ENCODE peak calls at places on chromosomes 13 and 19, in five cellular contexts. B is lower lobe of right lung, Y is AG10803, A is heart left ventricle, U is brain microvascular endothelial cell. X is an unnamed sample.

GRCh38 chr19:43872547-43873336 is 45.6 kb downstream of the ZNF283 start:
- DNase-seq in A (no peak), B (no peak), U (no peak), Y (peak), X (no peak)

GRCh38 chr19:47023448-47023794 is 3.8 kb downstream of the NPAS1 start:
- DNase-seq in A (no peak), U (no peak), B (no peak), Y (no peak), X (no peak)

GRCh38 chr19:6564393-6564792 is 26.6 kb downstream of the CD70 start:
- DNase-seq in A (no peak), Y (no peak), B (no peak), U (no peak), X (no peak)

GRCh38 chr13:98394820-98395510 is 181.9 kb downstream of the STK24 start:
- DNase-seq in Y (no peak), B (no peak), A (no peak), U (no peak), X (no peak)

GRCh38 chr19:16202320-16203255 is 4.9 kb downstream of the AP1M1 start:
- DNase-seq in Y (peak), A (no peak), B (no peak), U (no peak), X (no peak)

GRCh38 chr13:29301027-29301426 is 294.5 kb downstream of the SLC7A1 start:
- DNase-seq in U (no peak), A (no peak), B (no peak), Y (no peak), X (no peak)

GRCh38 chr19:50273821-50274220 is 55.4 kb downstream of the KCNC3 start:
- DNase-seq in A (no peak), B (no peak), U (no peak), Y (no peak), X (no peak)

GRCh38 chr19:45621389-45621788 is 17.8 kb downstream of the EML2 start:
- DNase-seq in Y (no peak), U (no peak), A (no peak), B (no peak), X (no peak)

GRCh38 chr19:8030906-8031305 is 21.7 kb upstream of the CCL25 start:
- DNase-seq in A (no peak), Y (no peak), B (no peak), U (no peak), X (no peak)

GRCh38 chr13:44141213-44141724 is 232.4 kb upstream of the SERP2 start:
- DNase-seq in U (no peak), A (no peak), Y (peak), B (peak), X (no peak)

GRCh38 chr13:44142540-44142867 is 231.1 kb upstream of the SERP2 start:
- DNase-seq in B (no peak), A (no peak), U (no peak), Y (no peak), X (peak)

GRCh38 chr13:110627761-110628476 is 12.6 kb downstream of the NAXD start:
- DNase-seq in Y (no peak), A (no peak), U (no peak), B (no peak), X (no peak)

GRCh38 chr13:50320297-50320862 is 305.1 kb downstream of the KCNRG start:
- DNase-seq in Y (peak), A (no peak), B (no peak), U (peak), X (no peak)

GRCh38 chr13:20441879-20442278 is 83.8 kb downstream of the CRYL1 start:
- DNase-seq in U (no peak), Y (no peak), B (no peak), A (no peak), X (no peak)

GRCh38 chr19:47274891-47275865 is 493 bp downstream of the INAFM1 start:
- DNase-seq in B (peak), Y (peak), A (peak), U (no peak), X (peak)

GRCh38 chr19:50258918-50259372 is 55.5 kb downstream of the MYH14 start:
- DNase-seq in A (no peak), B (no peak), Y (no peak), U (no peak), X (peak)

GRCh38 chr13:113155201-113155600 is 3.2 kb upstream of the PROZ start:
- DNase-seq in U (no peak), B (no peak), Y (no peak), A (no peak), X (no peak)

GRCh38 chr13:75365724-75366173 is 116.2 kb downstream of the TBC1D4 start:
- DNase-seq in Y (peak), B (no peak), U (peak), A (no peak), X (no peak)

GRCh38 chr13:93146584-93147292 is 79.9 kb upstream of the GPC6 start:
- DNase-seq in Y (peak), U (peak), B (no peak), A (no peak), X (no peak)

GRCh38 chr13:37681295-37682032 is 82.9 kb upstream of the POSTN start:
- DNase-seq in B (no peak), U (peak), Y (peak), A (no peak), X (no peak)

GRCh38 chr13:93045836-93046235 is 180.8 kb upstream of the GPC6 start:
- DNase-seq in B (no peak), U (peak), A (no peak), Y (no peak), X (no peak)

GRCh38 chr13:95020298-95020987 is 280.8 kb downstream of the ABCC4 start:
- DNase-seq in B (no peak), Y (no peak), A (no peak), U (peak), X (no peak)

GRCh38 chr19:703651-704446 is 4.9 kb upstream of the PALM start:
- DNase-seq in B (peak), U (peak), A (peak), Y (no peak), X (peak)

GRCh38 chr13:94298346-94298745 is 181.1 kb downstream of the DCT start:
- DNase-seq in Y (no peak), B (no peak), A (no peak), U (no peak), X (no peak)

GRCh38 chr19:38263696-38264485 is 482 bp upstream of the SPINT2 start:
- DNase-seq in A (no peak), Y (peak), B (no peak), U (peak), X (no peak)

GRCh38 chr19:1361601-1362384 is 21.9 kb upstream of the NDUFS7 start:
- DNase-seq in Y (peak), U (peak), A (no peak), B (no peak), X (no peak)

GRCh38 chr13:80881495-80882482 is 540.9 kb upstream of the SPRY2 start:
- DNase-seq in B (no peak), U (no peak), A (no peak), Y (no peak), X (no peak)

GRCh38 chr13:50864492-50864891 is 21.0 kb upstream of the DLEU7 start:
- DNase-seq in A (no peak), Y (no peak), U (no peak), B (no peak), X (no peak)

DNA sequence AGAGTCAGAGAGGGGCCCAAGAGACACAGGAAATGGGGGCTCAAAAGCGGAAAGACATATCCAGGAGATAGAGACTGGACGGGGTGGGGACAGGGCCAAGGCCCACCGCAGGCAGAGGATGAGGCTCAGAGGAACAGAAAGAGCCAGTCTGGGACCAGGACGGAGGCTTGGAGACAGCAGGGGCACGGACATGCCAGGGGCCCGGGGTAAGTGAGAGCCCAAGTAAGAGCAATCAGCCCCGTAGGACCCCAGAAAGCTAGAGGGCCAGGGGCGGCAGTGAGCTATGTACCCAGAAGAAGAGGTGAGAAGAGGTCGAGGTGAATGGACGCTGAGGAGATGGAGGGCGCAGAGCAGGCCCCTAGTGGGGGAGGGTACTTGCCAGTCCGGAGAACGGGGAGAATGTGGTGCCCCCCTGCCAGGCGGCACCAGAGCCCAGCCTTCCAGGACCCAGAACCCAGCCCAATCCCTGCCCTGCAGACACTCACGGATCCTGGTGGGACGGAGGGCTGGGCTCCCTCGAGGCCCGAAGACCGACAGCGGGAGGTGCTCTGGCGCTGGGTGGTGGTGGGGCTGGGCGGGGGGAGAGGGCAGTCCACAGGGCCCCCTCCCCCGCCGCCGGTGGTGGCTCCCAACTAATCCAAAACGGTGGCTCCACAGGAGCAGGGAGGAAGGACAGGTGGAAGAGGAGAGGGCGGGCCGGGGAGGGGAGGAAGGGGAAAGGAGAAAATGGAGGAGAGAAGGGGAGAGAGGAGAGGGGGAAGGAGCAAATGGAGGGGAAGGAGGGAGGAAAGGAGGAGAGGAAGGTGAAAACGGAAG is 1.0 kb downstream of the GRIK5 start:
- DNase-seq in A (no peak), B (no peak), U (no peak), Y (no peak), X (peak)
- H3K4me3 ChIP-seq in A (peak), B (no peak), U (no peak), Y (no peak), X (no peak)

GRCh38 chr13:48318714-48319457 is 15.3 kb downstream of the RB1 start:
- DNase-seq in Y (peak), A (peak), B (peak), U (no peak), X (peak)

GRCh38 chr13:48317511-48317981 is 14.0 kb downstream of the RB1 start:
- DNase-seq in Y (no peak), A (no peak), B (no peak), U (no peak), X (no peak)

GRCh38 chr13:48316826-48317510 is 13.4 kb downstream of the RB1 start:
- DNase-seq in B (no peak), A (no peak), U (no peak), Y (no peak), X (no peak)

GRCh38 chr13:48319458-48320395 is 16.2 kb downstream of the RB1 start:
- DNase-seq in Y (no peak), A (no peak), U (no peak), B (no peak), X (no peak)

DNA sequence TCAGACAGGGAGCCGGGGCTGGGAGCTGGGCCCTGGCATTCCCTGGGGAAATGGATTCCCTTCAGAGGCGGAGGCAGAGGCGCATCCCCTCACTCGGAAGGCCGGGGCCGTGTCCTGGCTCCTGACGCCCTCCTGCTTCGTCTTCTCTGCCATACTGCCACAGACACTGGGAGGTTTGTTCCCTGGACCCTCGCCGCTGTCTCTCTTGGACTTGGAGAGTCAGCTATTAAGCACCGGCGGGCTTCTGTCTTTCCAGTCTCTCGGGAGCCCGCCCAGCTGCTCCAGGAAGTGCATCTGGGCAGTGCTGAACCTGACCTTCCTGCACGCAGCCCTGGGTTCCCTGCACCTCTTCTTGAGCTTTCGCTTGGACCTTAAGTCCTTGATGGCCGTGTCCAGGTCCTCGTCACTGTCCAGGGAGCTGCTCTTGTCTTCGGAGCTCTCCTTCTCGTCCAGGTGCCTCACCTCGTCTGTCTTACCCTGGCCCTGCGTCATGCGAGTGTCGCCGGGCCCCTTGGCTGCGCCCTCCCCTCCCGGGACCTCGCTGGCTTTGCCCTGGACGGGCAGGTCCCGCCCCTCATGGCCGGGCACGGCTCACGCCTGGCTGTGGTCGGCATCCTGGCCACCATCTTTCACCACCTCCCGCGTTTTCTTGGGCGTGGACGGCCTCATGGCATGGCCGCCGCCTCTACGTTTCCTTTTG is 14.6 kb downstream of the RB1 start:
- DNase-seq in Y (no peak), U (no peak), B (no peak), A (peak), X (no peak)
- H3K4me3 ChIP-seq in Y (no peak), U (no peak), B (peak), A (peak), X (no peak)

GRCh38 chr19:48629599-48630288 is 7.4 kb downstream of the DBP start:
- DNase-seq in A (peak), B (no peak), Y (no peak), U (peak), X (peak)

GRCh38 chr19:48630289-48631036 is 6.7 kb downstream of the DBP start:
- DNase-seq in A (peak), U (peak), B (peak), Y (no peak), X (peak)

GRCh38 chr19:48628486-48629296 is 8.5 kb downstream of the DBP start:
- DNase-seq in U (no peak), B (no peak), A (peak), Y (no peak), X (peak)

GRCh38 chr19:48627865-48628314 is 8.6 kb downstream of the SPHK2 start:
- DNase-seq in B (no peak), Y (no peak), A (no peak), U (no peak), X (peak)

DNA sequence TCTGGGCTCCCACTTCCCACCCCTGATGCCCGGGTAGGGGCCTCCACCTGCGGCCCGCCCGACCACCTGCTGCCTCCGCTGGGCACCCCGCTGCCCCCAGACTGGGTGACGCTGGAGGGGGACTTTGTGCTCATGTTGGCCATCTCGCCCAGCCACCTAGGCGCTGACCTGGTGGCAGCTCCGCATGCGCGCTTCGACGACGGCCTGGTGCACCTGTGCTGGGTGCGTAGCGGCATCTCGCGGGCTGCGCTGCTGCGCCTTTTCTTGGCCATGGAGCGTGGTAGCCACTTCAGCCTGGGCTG is 7.9 kb downstream of the DBP start:
- DNase-seq in B (no peak), Y (no peak), A (no peak), U (no peak), X (peak)
- H3K4me3 ChIP-seq in B (no peak), Y (no peak), A (no peak), U (no peak), X (no peak)

DNA sequence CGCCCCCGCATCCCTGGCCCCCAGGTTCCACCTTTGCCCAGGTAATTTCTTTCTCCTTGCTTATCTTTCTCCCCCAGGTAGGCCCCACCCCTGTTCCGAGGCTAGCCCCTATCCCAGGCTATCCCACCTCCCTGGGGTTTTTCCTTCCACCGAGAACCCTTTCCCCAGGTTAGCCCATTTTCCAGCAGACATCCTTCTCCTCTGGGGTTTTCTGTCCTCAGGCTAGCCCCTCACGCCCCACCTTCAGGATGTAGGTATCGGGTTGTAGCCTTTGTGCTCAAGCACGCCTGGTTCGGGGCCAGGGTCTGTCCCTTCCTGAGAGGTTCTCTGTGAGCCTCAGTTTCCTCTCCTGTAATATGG is 835 bp downstream of the FSD1 start:
- DNase-seq in U (no peak), B (no peak), A (no peak), Y (no peak), X (no peak)
- H3K4me3 ChIP-seq in U (no peak), B (no peak), A (no peak), Y (no peak), X (no peak)